ENCODE peak calls at places on chromosomes 5 and 9, in nine cellular contexts. Y is omental fat pad; O is SJSA1; V is nephron progenitor cell; P is nucleus accumbens; S is stimulated activated CD4-positive, alpha-beta T cell treated with anti-CD3 and anti-CD28 coated beads, Interleukin-2, amount 100 ng/mL, for 48 hours; H is activated CD4-positive, alpha-beta T cell treated with anti-CD3 and anti-CD28 coated beads, Interleukin-2, amount 50 U/mL, for 1 hour; L is CD4-positive, alpha-beta memory T cell; F is NCI-H510A treated with DMSO at 0.1 percent for 48 hours. U is an unnamed sample.

GRCh38 chr5:69493235-69493925 is 790 bp downstream of the OCLN start:
- DNase-seq in Y (no peak), O (peak), V (peak), P (no peak), S (no peak), H (no peak), L (no peak), F (no peak), U (no peak)

GRCh38 chr5:116885825-116886224 is 311.2 kb upstream of the SEMA6A start:
- DNase-seq in Y (no peak), O (no peak), V (no peak), P (no peak), S (no peak), H (no peak), L (no peak), F (no peak), U (no peak)

GRCh38 chr5:27208051-27208450 is 169.7 kb upstream of the CDH9 start:
- DNase-seq in Y (no peak), O (no peak), V (no peak), P (no peak), S (no peak), H (no peak), L (no peak), F (no peak), U (no peak)

GRCh38 chr9:137278061-137278912 is 761 bp downstream of the TOR4A start:
- DNase-seq in Y (no peak), O (no peak), V (no peak), P (no peak), S (no peak), H (no peak), L (no peak), F (no peak), U (no peak)

GRCh38 chr9:27457445-27457844 is 66.6 kb upstream of the IFNK start:
- DNase-seq in Y (no peak), O (no peak), V (no peak), P (no peak), S (no peak), H (no peak), L (no peak), F (no peak), U (no peak)

GRCh38 chr5:173901705-173902104 is 13.6 kb downstream of the CPEB4 start:
- DNase-seq in Y (no peak), O (no peak), V (no peak), P (no peak), S (no peak), H (no peak), L (no peak), F (no peak), U (no peak)

GRCh38 chr9:96100385-96100978 is 201.5 kb downstream of the HSD17B3 start:
- DNase-seq in Y (no peak), O (peak), V (no peak), P (no peak), S (no peak), H (no peak), L (no peak), F (no peak), U (no peak)

GRCh38 chr5:66558562-66558961 is 37.6 kb upstream of the MAST4 start:
- DNase-seq in Y (no peak), O (no peak), V (no peak), P (no peak), S (no peak), H (no peak), L (no peak), F (no peak), U (no peak)

GRCh38 chr9:126428524-126429175 is 102.0 kb downstream of the MVB12B start:
- DNase-seq in Y (no peak), O (no peak), V (no peak), P (no peak), S (no peak), H (no peak), L (no peak), F (no peak), U (no peak)

GRCh38 chr9:13567833-13568232 is 288.3 kb upstream of the MPDZ start:
- DNase-seq in Y (no peak), O (no peak), V (no peak), P (no peak), S (no peak), H (no peak), L (no peak), F (no peak), U (no peak)

GRCh38 chr5:110414360-110414759 is 312.1 kb downstream of the TMEM232 start:
- DNase-seq in Y (no peak), O (no peak), V (no peak), P (no peak), S (no peak), H (no peak), L (no peak), F (no peak), U (no peak)

GRCh38 chr5:90111354-90112070 is 298.0 kb downstream of the CETN3 start:
- DNase-seq in Y (no peak), O (no peak), V (no peak), P (no peak), S (no peak), H (no peak), L (no peak), F (no peak), U (no peak)

GRCh38 chr5:11904270-11904906 is at the start of gene CTNND2:
- DNase-seq in Y (no peak), O (no peak), V (peak), P (peak), S (no peak), H (no peak), L (no peak), F (peak), U (no peak)

GRCh38 chr5:73322453-73323076 is 126.0 kb downstream of the FOXD1 start:
- DNase-seq in Y (no peak), O (no peak), V (no peak), P (no peak), S (no peak), H (no peak), L (no peak), F (no peak), U (no peak)

GRCh38 chr9:79896390-79896789 is 324.6 kb downstream of the TLE4 start:
- DNase-seq in Y (no peak), O (no peak), V (no peak), P (no peak), S (no peak), H (no peak), L (no peak), F (no peak), U (no peak)

GRCh38 chr9:131923766-131924165 is 155.9 kb downstream of the MED27 start:
- DNase-seq in Y (no peak), O (no peak), V (no peak), P (no peak), S (no peak), H (no peak), L (no peak), F (no peak), U (no peak)

GRCh38 chr5:81265101-81265500 is 32.0 kb downstream of the CKMT2 start:
- DNase-seq in Y (no peak), O (no peak), V (no peak), P (no peak), S (no peak), H (no peak), L (no peak), F (no peak), U (no peak)

GRCh38 chr9:121720311-121720991 is 69.0 kb downstream of the DAB2IP start:
- DNase-seq in Y (no peak), O (no peak), V (no peak), P (no peak), S (no peak), H (no peak), L (no peak), F (no peak), U (no peak)

GRCh38 chr9:91949946-91950664 is at the start of gene ROR2:
- DNase-seq in Y (no peak), O (peak), V (peak), P (no peak), S (peak), H (peak), L (peak), F (peak), U (peak)

GRCh38 chr5:163951069-163951468 is 445.6 kb downstream of the MAT2B start:
- DNase-seq in Y (no peak), O (no peak), V (no peak), P (no peak), S (no peak), H (no peak), L (no peak), F (no peak), U (no peak)

GRCh38 chr5:174064171-174064570 is 18.7 kb downstream of the NSG2 start:
- DNase-seq in Y (no peak), O (no peak), V (no peak), P (no peak), S (no peak), H (no peak), L (no peak), F (no peak), U (no peak)

GRCh38 chr9:94867281-94867841 is 140.9 kb downstream of the AOPEP start:
- DNase-seq in Y (no peak), O (peak), V (peak), P (no peak), S (no peak), H (no peak), L (no peak), F (peak), U (peak)

GRCh38 chr9:69136781-69137180 is 37.3 kb upstream of the TJP2 start:
- DNase-seq in Y (no peak), O (no peak), V (no peak), P (no peak), S (no peak), H (no peak), L (no peak), F (peak), U (no peak)

GRCh38 chr5:42572313-42572712 is 149.1 kb downstream of the GHR start:
- DNase-seq in Y (no peak), O (no peak), V (no peak), P (no peak), S (no peak), H (no peak), L (no peak), F (no peak), U (no peak)

GRCh38 chr5:69137807-69138206 is 29.1 kb upstream of the CCNB1 start:
- DNase-seq in Y (no peak), O (no peak), V (no peak), P (no peak), S (no peak), H (no peak), L (no peak), F (no peak), U (no peak)

GRCh38 chr9:96071245-96072124 is 196.0 kb downstream of the ERCC6L2 start:
- DNase-seq in Y (no peak), O (peak), V (no peak), P (no peak), S (peak), H (peak), L (no peak), F (no peak), U (no peak)

GRCh38 chr5:38086777-38087176 is 171.6 kb upstream of the EGFLAM start:
- DNase-seq in Y (no peak), O (no peak), V (no peak), P (no peak), S (no peak), H (no peak), L (no peak), F (no peak), U (no peak)

GRCh38 chr9:128785427-128785826 is 1.6 kb upstream of the TBC1D13 start:
- DNase-seq in Y (no peak), O (no peak), V (no peak), P (no peak), S (no peak), H (no peak), L (no peak), F (no peak), U (no peak)

GRCh38 chr5:6365142-6365976 is 13.0 kb downstream of the MED10 start:
- DNase-seq in Y (no peak), O (peak), V (no peak), P (no peak), S (no peak), H (no peak), L (no peak), F (no peak), U (no peak)

GRCh38 chr5:16889972-16890519 is 46.0 kb downstream of the MYO10 start:
- DNase-seq in Y (no peak), O (no peak), V (no peak), P (no peak), S (no peak), H (no peak), L (no peak), F (no peak), U (no peak)

GRCh38 chr9:125409217-125409636 is 147.6 kb downstream of the GAPVD1 start:
- DNase-seq in Y (no peak), O (no peak), V (no peak), P (no peak), S (no peak), H (no peak), L (no peak), F (no peak), U (peak)

GRCh38 chr5:73152411-73153388 is 20.3 kb upstream of the TMEM174 start:
- DNase-seq in Y (no peak), O (no peak), V (no peak), P (no peak), S (no peak), H (no peak), L (no peak), F (peak), U (no peak)

GRCh38 chr5:69049796-69050195 is 44.0 kb upstream of the SLC30A5 start:
- DNase-seq in Y (no peak), O (no peak), V (no peak), P (no peak), S (no peak), H (no peak), L (no peak), F (peak), U (no peak)

GRCh38 chr5:174245506-174245905 is 200.0 kb downstream of the NSG2 start:
- DNase-seq in Y (no peak), O (no peak), V (no peak), P (no peak), S (no peak), H (no peak), L (no peak), F (no peak), U (no peak)

GRCh38 chr5:126119894-126120442 is 303.2 kb upstream of the GRAMD2B start:
- DNase-seq in Y (no peak), O (no peak), V (no peak), P (no peak), S (no peak), H (no peak), L (no peak), F (no peak), U (no peak)

GRCh38 chr9:3980771-3981170 is 319.1 kb downstream of the GLIS3 start:
- DNase-seq in Y (no peak), O (peak), V (peak), P (peak), S (no peak), H (no peak), L (no peak), F (peak), U (no peak)

U was measured in sigmoid colon.